ENCODE peak calls at places on chromosomes 11 and 22, in eight cellular contexts. S is CD4-positive, CD25-positive, alpha-beta regulatory T cell; F is stimulated activated CD8-positive, alpha-beta memory T cell treated with anti-CD3 and anti-CD28 coated beads, Interleukin-12 subunit alpha, Interleukin-12 subunit beta, amount 100 ng/mL, for 4 hours; D is pancreas; A is IMR-90; Y is KG1; G is H7; N is T1000. I is an unnamed sample.

GRCh38 chr11:45102810-45103621 is 43.4 kb upstream of the PRDM11 start:
- DNase-seq in G (peak), N (no peak), S (peak), D (no peak), A (peak), Y (peak), F (peak), I (no peak)

GRCh38 chr11:93330446-93330984 is at the start of gene DEUP1:
- DNase-seq in S (no peak), D (peak), G (peak), N (no peak), Y (no peak), A (no peak), F (no peak), I (peak)

GRCh38 chr22:48154943-48155240 is 1392.4 kb downstream of the TBC1D22A start:
- DNase-seq in A (no peak), N (no peak), S (no peak), F (no peak), Y (no peak), D (no peak), G (no peak), I (no peak)

GRCh38 chr11:73380897-73381410 is 4.8 kb downstream of the RELT start:
- DNase-seq in N (no peak), Y (no peak), D (no peak), A (no peak), F (no peak), S (no peak), G (no peak), I (no peak)

GRCh38 chr11:97617031-97617430 is 1227.2 kb downstream of the JRKL start:
- DNase-seq in N (no peak), G (no peak), F (no peak), A (no peak), D (no peak), Y (no peak), S (no peak), I (no peak)

GRCh38 chr22:33565580-33565995 is 354.7 kb downstream of the LARGE1 start:
- DNase-seq in N (no peak), D (no peak), Y (no peak), A (no peak), S (no peak), F (no peak), G (no peak), I (no peak)

GRCh38 chr11:17807034-17807433 is 72.5 kb downstream of the KCNC1 start:
- DNase-seq in D (no peak), G (no peak), Y (no peak), S (no peak), A (no peak), F (no peak), N (no peak), I (no peak)

GRCh38 chr11:87719311-87720073 is 455.8 kb downstream of the RAB38 start:
- DNase-seq in G (no peak), D (no peak), A (no peak), N (no peak), S (no peak), F (no peak), Y (no peak), I (no peak)

GRCh38 chr22:38080847-38081635 is 2.9 kb downstream of the SLC16A8 start:
- DNase-seq in G (peak), S (no peak), D (peak), A (peak), Y (no peak), F (no peak), N (no peak), I (no peak)

GRCh38 chr11:63667993-63668392 is 3.2 kb downstream of the ATL3 start:
- DNase-seq in Y (no peak), N (peak), D (no peak), S (no peak), G (no peak), A (peak), F (no peak), I (no peak)

GRCh38 chr22:36379593-36380361 is 8.0 kb downstream of the MYH9 start:
- DNase-seq in N (no peak), D (no peak), Y (no peak), A (peak), S (peak), F (no peak), G (peak), I (no peak)

GRCh38 chr22:36365020-36365411 is 22.8 kb downstream of the MYH9 start:
- DNase-seq in A (peak), N (peak), Y (no peak), F (peak), G (no peak), D (no peak), S (peak), I (no peak)

GRCh38 chr11:14124886-14125285 is 162.4 kb downstream of the SPON1 start:
- DNase-seq in N (no peak), Y (no peak), D (no peak), S (no peak), A (no peak), F (no peak), G (no peak), I (no peak)

GRCh38 chr11:24793479-24793878 is 296.6 kb downstream of the LUZP2 start:
- DNase-seq in F (no peak), Y (no peak), D (no peak), S (no peak), A (peak), G (no peak), N (no peak), I (no peak)

GRCh38 chr11:76719686-76720085 is 49.1 kb upstream of the LRRC32 start:
- DNase-seq in D (no peak), S (no peak), N (no peak), Y (no peak), A (no peak), G (no peak), F (no peak), I (no peak)

GRCh38 chr11:128761339-128761738 is 67.5 kb downstream of the FLI1 start:
- DNase-seq in D (no peak), N (no peak), Y (no peak), A (no peak), G (no peak), F (no peak), S (no peak), I (no peak)

GRCh38 chr11:114258696-114259095 is 37.5 kb upstream of the NNMT start:
- DNase-seq in N (no peak), D (no peak), S (no peak), A (no peak), Y (peak), F (no peak), G (peak), I (no peak)

GRCh38 chr11:107493117-107493516 is 35.5 kb upstream of the CWF19L2 start:
- DNase-seq in N (peak), F (no peak), A (peak), G (no peak), D (no peak), S (no peak), Y (no peak), I (no peak)

GRCh38 chr11:69707156-69707555 is 3.3 kb upstream of the FGF19 start:
- DNase-seq in D (no peak), G (peak), N (no peak), F (no peak), A (no peak), S (no peak), Y (no peak), I (no peak)

GRCh38 chr11:28140689-28141455 is 32.7 kb downstream of the METTL15 start:
- DNase-seq in N (no peak), D (no peak), S (no peak), G (no peak), A (no peak), F (no peak), Y (no peak), I (no peak)

GRCh38 chr11:507727-508515 is 879 bp upstream of the RNH1 start:
- DNase-seq in F (no peak), D (no peak), Y (no peak), N (no peak), S (no peak), G (no peak), A (no peak), I (peak)

GRCh38 chr22:23267225-23268043 is 87.1 kb downstream of the BCR start:
- DNase-seq in G (no peak), Y (no peak), D (no peak), S (no peak), F (no peak), A (no peak), N (no peak), I (no peak)

GRCh38 chr11:119157088-119157487 is 8.2 kb downstream of the ABCG4 start:
- DNase-seq in A (no peak), G (no peak), F (no peak), N (no peak), Y (no peak), D (no peak), S (no peak), I (no peak)

GRCh38 chr11:92224394-92225205 is at the start of gene FAT3:
- DNase-seq in N (peak), A (peak), F (no peak), S (no peak), G (peak), D (peak), Y (no peak), I (no peak)

GRCh38 chr11:10539339-10539738 is 1.6 kb downstream of the RNF141 start:
- DNase-seq in N (no peak), S (no peak), A (no peak), F (no peak), Y (no peak), D (no peak), G (no peak), I (no peak)

GRCh38 chr11:109424893-109425292 is 2.9 kb downstream of the C11orf87 start:
- DNase-seq in F (no peak), G (peak), A (no peak), N (no peak), S (no peak), D (peak), Y (no peak), I (no peak)